ENCODE peak calls at places on chromosomes 3 and 15, in six cellular contexts. C, S, K, D, B and J are unnamed samples.

GRCh38 chr3:113536627-113537101 is 4.3 kb downstream of the SIDT1 start:
- DNase-seq in C (no peak), S (no peak), K (no peak), D (no peak), B (peak; percentile 15), J (no peak)

GRCh38 chr3:149898771-149899170 is 71.9 kb downstream of the PFN2 start:
- DNase-seq in C (no peak), S (no peak), K (no peak), D (peak; percentile 82), B (no peak), J (peak; percentile 30)

GRCh38 chr3:4687167-4687566 is 194.0 kb downstream of the ITPR1 start:
- DNase-seq in C (no peak), S (no peak), K (no peak), D (no peak), B (no peak), J (peak; percentile 65)

GRCh38 chr3:186044973-186045372 is 63.9 kb downstream of the ETV5 start:
- DNase-seq in C (no peak), S (no peak), K (no peak), D (peak; percentile 36), B (no peak), J (no peak)

GRCh38 chr15:90343391-90343790 is 8.7 kb upstream of the ZNF774 start:
- DNase-seq in C (no peak), S (no peak), K (no peak), D (no peak), B (no peak), J (no peak)

GRCh38 chr3:5285439-5285838 is 97.9 kb downstream of the EDEM1 start:
- DNase-seq in C (no peak), S (no peak), K (no peak), D (no peak), B (no peak), J (no peak)

GRCh38 chr3:32113566-32113965 is 7.1 kb downstream of the GPD1L start:
- DNase-seq in C (no peak), S (no peak), K (no peak), D (no peak), B (no peak), J (no peak)

GRCh38 chr3:135240426-135240825 is 445.4 kb downstream of the EPHB1 start:
- DNase-seq in C (no peak), S (no peak), K (no peak), D (no peak), B (no peak), J (no peak)

GRCh38 chr3:10299175-10299574 is 6.4 kb upstream of the GHRL start:
- DNase-seq in C (no peak), S (no peak), K (no peak), D (peak; percentile 28), B (no peak), J (peak; percentile 56)

GRCh38 chr3:55556622-55557531 is 69.8 kb upstream of the WNT5A start:
- DNase-seq in C (no peak), S (no peak), K (no peak), D (no peak), B (no peak), J (no peak)

GRCh38 chr3:9715764-9716437 is 12.3 kb downstream of the CPNE9 start:
- DNase-seq in C (peak; percentile 95), S (no peak), K (peak; percentile 93), D (peak; percentile 88), B (peak; percentile 78), J (peak; percentile 91)

GRCh38 chr3:45567730-45568172 is 26.8 kb upstream of the LIMD1 start:
- DNase-seq in C (no peak), S (no peak), K (peak; percentile 83), D (no peak), B (peak; percentile 36), J (peak; percentile 67)

GRCh38 chr3:4493931-4494806 is 1.0 kb downstream of the ITPR1 start:
- DNase-seq in C (no peak), S (no peak), K (no peak), D (peak; percentile 22), B (peak; percentile 19), J (peak; percentile 21)

GRCh38 chr15:98760112-98760826 is 111.9 kb downstream of the IGF1R start:
- DNase-seq in C (no peak), S (no peak), K (no peak), D (no peak), B (no peak), J (no peak)

GRCh38 chr15:72074335-72075060 is 43.5 kb downstream of the MYO9A start:
- DNase-seq in C (no peak), S (no peak), K (no peak), D (no peak), B (no peak), J (no peak)

GRCh38 chr3:133935843-133936825 is 40.5 kb upstream of the RAB6B start:
- DNase-seq in C (peak; percentile 40), S (no peak), K (peak; percentile 75), D (no peak), B (no peak), J (no peak)

GRCh38 chr3:159059395-159059794 is 257.5 kb downstream of the MFSD1 start:
- DNase-seq in C (no peak), S (no peak), K (no peak), D (no peak), B (no peak), J (no peak)

GRCh38 chr3:4540267-4540666 is 47.1 kb downstream of the ITPR1 start:
- DNase-seq in C (no peak), S (no peak), K (no peak), D (no peak), B (no peak), J (no peak)

GRCh38 chr3:135895106-135895733 is 70.3 kb upstream of the PPP2R3A start:
- DNase-seq in C (no peak), S (no peak), K (peak; percentile 86), D (peak; percentile 84), B (peak; percentile 70), J (peak; percentile 78)

GRCh38 chr15:70541511-70541910 is 221.8 kb downstream of the UACA start:
- DNase-seq in C (no peak), S (no peak), K (no peak), D (no peak), B (no peak), J (no peak)

GRCh38 chr3:151644005-151644685 is 89.6 kb upstream of the AADACL2 start:
- DNase-seq in C (no peak), S (no peak), K (no peak), D (no peak), B (no peak), J (no peak)

GRCh38 chr3:127457094-127457475 is 133.4 kb downstream of the TPRA1 start:
- DNase-seq in C (no peak), S (no peak), K (no peak), D (peak; percentile 33), B (peak; percentile 13), J (peak; percentile 18)

GRCh38 chr3:127543441-127543840 is 47.1 kb downstream of the TPRA1 start:
- DNase-seq in C (no peak), S (no peak), K (no peak), D (no peak), B (no peak), J (no peak)

GRCh38 chr15:38454687-38455071 is 752 bp downstream of the FAM98B start:
- DNase-seq in C (no peak), S (no peak), K (no peak), D (no peak), B (no peak), J (no peak)

GRCh38 chr3:171491412-171491811 is 31.2 kb upstream of the TNIK start:
- DNase-seq in C (no peak), S (no peak), K (no peak), D (no peak), B (no peak), J (peak; percentile 21)

GRCh38 chr3:177195941-177196472 is 1.3 kb downstream of the TBL1XR1 start:
- DNase-seq in C (no peak), S (no peak), K (no peak), D (no peak), B (no peak), J (peak; percentile 13)

GRCh38 chr15:28895566-28895965 is 9.8 kb downstream of the APBA2 start:
- DNase-seq in C (no peak), S (no peak), K (no peak), D (no peak), B (no peak), J (no peak)

GRCh38 chr3:29345923-29346322 is 65.1 kb downstream of the RBMS3 start:
- DNase-seq in C (no peak), S (no peak), K (no peak), D (no peak), B (no peak), J (no peak)

GRCh38 chr3:29348311-29348710 is 67.4 kb downstream of the RBMS3 start:
- DNase-seq in C (no peak), S (no peak), K (no peak), D (no peak), B (no peak), J (peak; percentile 58)

GRCh38 chr3:29344986-29345385 is 64.1 kb downstream of the RBMS3 start:
- DNase-seq in C (no peak), S (no peak), K (no peak), D (no peak), B (no peak), J (no peak)

GRCh38 chr3:29347412-29347811 is 66.5 kb downstream of the RBMS3 start:
- DNase-seq in C (no peak), S (no peak), K (no peak), D (no peak), B (no peak), J (no peak)

GRCh38 chr3:29346828-29347227 is 66.0 kb downstream of the RBMS3 start:
- DNase-seq in C (no peak), S (no peak), K (no peak), D (peak; percentile 76), B (no peak), J (peak; percentile 74)
- TF ChIP-seq CTCF in C (no peak), S (no peak), K (no peak), D (peak; percentile 13), B (no peak), J (peak; percentile 4)

DNA sequence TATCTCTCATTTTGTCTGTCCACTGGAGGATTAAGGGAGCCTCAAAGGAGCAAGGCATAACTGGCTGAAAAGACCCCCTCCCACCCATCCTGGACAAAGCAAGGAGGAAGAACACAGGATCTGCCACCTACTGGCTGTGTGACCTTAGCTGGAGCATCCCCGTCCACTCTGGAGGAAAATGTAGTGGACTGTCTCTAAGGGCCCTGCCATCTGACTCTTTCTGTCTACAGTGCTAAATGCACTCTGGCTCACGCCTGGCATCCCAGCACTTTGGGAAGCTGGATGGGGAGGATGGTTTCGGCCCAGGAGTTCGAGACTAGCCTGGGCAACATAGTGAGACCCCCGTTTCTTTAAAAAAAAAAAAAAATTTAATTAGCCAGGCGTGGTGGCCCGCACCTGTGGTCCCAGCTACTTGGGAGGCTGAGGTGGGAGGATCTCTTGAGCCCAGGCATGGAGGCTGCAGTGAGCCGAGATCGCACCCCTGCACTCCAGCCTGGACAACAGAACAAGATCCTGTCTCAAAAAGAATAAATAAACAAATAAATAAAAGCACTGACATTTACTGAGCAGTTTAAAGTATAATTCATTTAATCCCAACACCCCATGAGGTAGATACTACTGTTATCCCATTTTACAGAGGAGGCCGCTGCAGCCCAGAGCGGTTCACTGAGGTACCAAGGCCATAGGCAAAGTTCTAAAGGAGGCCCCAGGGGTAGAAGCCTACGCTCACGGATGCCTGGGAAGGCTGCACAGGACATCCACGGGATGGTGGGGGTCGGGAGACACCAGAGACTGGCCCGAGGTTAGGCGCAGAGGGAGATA is 1.1 kb downstream of the TBC1D2B start:
- DNase-seq in C (no peak), S (no peak), K (no peak), D (no peak), B (no peak), J (peak; percentile 54)
- TF ChIP-seq CTCF in C (peak; percentile 9), S (no peak), K (no peak), D (peak; percentile 3), B (no peak), J (peak; percentile 41)

GRCh38 chr3:27484002-27484844 is at the start of gene SLC4A7:
- DNase-seq in C (peak; percentile 96), S (peak; percentile 99), K (peak; percentile 100), D (peak; percentile 98), B (peak; percentile 99), J (peak; percentile 96)
- TF ChIP-seq CTCF in C (no peak), S (no peak), K (no peak), D (no peak), B (no peak), J (no peak)

GRCh38 chr3:122794779-122795673 is at the start of gene SLC49A4:
- DNase-seq in C (peak; percentile 89), S (peak; percentile 41), K (peak; percentile 92), D (peak; percentile 75), B (peak; percentile 81), J (peak; percentile 66)
- TF ChIP-seq CTCF in C (no peak), S (no peak), K (no peak), D (no peak), B (no peak), J (no peak)